ENCODE peak calls at places on chromosome 9, in eight cellular contexts. One of them, this sample, is unnamed.

GRCh38 chr9:14278291-14278721 is 35.6 kb downstream of the NFIB start:
- DNase-seq in DMS79: no peak
- DNase-seq in T1000: no peak
- DNase-seq in GM04504: peak
- DNase-seq in nucleus accumbens: no peak
- DNase-seq in mesendoderm: no peak
- DNase-seq in stimulated activated CD4-positive, alpha-beta T cell treated with anti-CD3 and anti-CD28 coated beads, Interleukin-4, amount 100 ng/mL, for 4 hours: no peak
- DNase-seq in GM23338: no peak
- DNase-seq in this sample: peak

GRCh38 chr9:81669011-81669739 is 20.2 kb downstream of the TLE1 start:
- DNase-seq in DMS79: no peak
- DNase-seq in T1000: no peak
- DNase-seq in GM04504: no peak
- DNase-seq in nucleus accumbens: no peak
- DNase-seq in mesendoderm: no peak
- DNase-seq in stimulated activated CD4-positive, alpha-beta T cell treated with anti-CD3 and anti-CD28 coated beads, Interleukin-4, amount 100 ng/mL, for 4 hours: no peak
- DNase-seq in GM23338: no peak
- DNase-seq in this sample: peak

GRCh38 chr9:77495834-77496671 is 152.1 kb downstream of the GNA14 start:
- DNase-seq in DMS79: peak
- DNase-seq in T1000: peak
- DNase-seq in GM04504: peak
- DNase-seq in nucleus accumbens: no peak
- DNase-seq in mesendoderm: peak
- DNase-seq in stimulated activated CD4-positive, alpha-beta T cell treated with anti-CD3 and anti-CD28 coated beads, Interleukin-4, amount 100 ng/mL, for 4 hours: no peak
- DNase-seq in GM23338: peak
- DNase-seq in this sample: peak

GRCh38 chr9:88905506-88905905 is 85.8 kb upstream of the S1PR3 start:
- DNase-seq in DMS79: no peak
- DNase-seq in T1000: no peak
- DNase-seq in GM04504: no peak
- DNase-seq in nucleus accumbens: no peak
- DNase-seq in mesendoderm: no peak
- DNase-seq in stimulated activated CD4-positive, alpha-beta T cell treated with anti-CD3 and anti-CD28 coated beads, Interleukin-4, amount 100 ng/mL, for 4 hours: no peak
- DNase-seq in GM23338: no peak
- DNase-seq in this sample: no peak

GRCh38 chr9:34651876-34652602 is at the start of gene IL11RA:
- DNase-seq in DMS79: no peak
- DNase-seq in T1000: peak
- DNase-seq in GM04504: peak
- DNase-seq in nucleus accumbens: peak
- DNase-seq in mesendoderm: peak
- DNase-seq in stimulated activated CD4-positive, alpha-beta T cell treated with anti-CD3 and anti-CD28 coated beads, Interleukin-4, amount 100 ng/mL, for 4 hours: peak
- DNase-seq in GM23338: peak
- DNase-seq in this sample: peak

GRCh38 chr9:3337515-3337914 is 188.3 kb downstream of the RFX3 start:
- DNase-seq in DMS79: no peak
- DNase-seq in T1000: no peak
- DNase-seq in GM04504: peak
- DNase-seq in nucleus accumbens: peak
- DNase-seq in mesendoderm: no peak
- DNase-seq in stimulated activated CD4-positive, alpha-beta T cell treated with anti-CD3 and anti-CD28 coated beads, Interleukin-4, amount 100 ng/mL, for 4 hours: no peak
- DNase-seq in GM23338: no peak
- DNase-seq in this sample: peak

GRCh38 chr9:91315191-91315590 is 46.5 kb downstream of the AUH start:
- DNase-seq in DMS79: no peak
- DNase-seq in T1000: no peak
- DNase-seq in GM04504: no peak
- DNase-seq in nucleus accumbens: no peak
- DNase-seq in mesendoderm: peak
- DNase-seq in stimulated activated CD4-positive, alpha-beta T cell treated with anti-CD3 and anti-CD28 coated beads, Interleukin-4, amount 100 ng/mL, for 4 hours: no peak
- DNase-seq in GM23338: peak
- DNase-seq in this sample: no peak

GRCh38 chr9:94921072-94921471 is 194.6 kb downstream of the AOPEP start:
- DNase-seq in DMS79: no peak
- DNase-seq in T1000: no peak
- DNase-seq in GM04504: no peak
- DNase-seq in nucleus accumbens: no peak
- DNase-seq in mesendoderm: peak
- DNase-seq in stimulated activated CD4-positive, alpha-beta T cell treated with anti-CD3 and anti-CD28 coated beads, Interleukin-4, amount 100 ng/mL, for 4 hours: no peak
- DNase-seq in GM23338: no peak
- DNase-seq in this sample: no peak

GRCh38 chr9:99226054-99226453 is 4.0 kb downstream of the SEC61B start:
- DNase-seq in DMS79: no peak
- DNase-seq in T1000: no peak
- DNase-seq in GM04504: no peak
- DNase-seq in nucleus accumbens: no peak
- DNase-seq in mesendoderm: no peak
- DNase-seq in stimulated activated CD4-positive, alpha-beta T cell treated with anti-CD3 and anti-CD28 coated beads, Interleukin-4, amount 100 ng/mL, for 4 hours: no peak
- DNase-seq in GM23338: no peak
- DNase-seq in this sample: no peak

GRCh38 chr9:104993291-104993963 is 65.5 kb upstream of the ABCA1 start:
- DNase-seq in DMS79: no peak
- DNase-seq in T1000: no peak
- DNase-seq in GM04504: no peak
- DNase-seq in nucleus accumbens: peak
- DNase-seq in mesendoderm: peak
- DNase-seq in stimulated activated CD4-positive, alpha-beta T cell treated with anti-CD3 and anti-CD28 coated beads, Interleukin-4, amount 100 ng/mL, for 4 hours: no peak
- DNase-seq in GM23338: peak
- DNase-seq in this sample: peak

GRCh38 chr9:76116913-76117312 is 226.4 kb downstream of the PCSK5 start:
- DNase-seq in DMS79: no peak
- DNase-seq in T1000: no peak
- DNase-seq in GM04504: no peak
- DNase-seq in nucleus accumbens: no peak
- DNase-seq in mesendoderm: no peak
- DNase-seq in stimulated activated CD4-positive, alpha-beta T cell treated with anti-CD3 and anti-CD28 coated beads, Interleukin-4, amount 100 ng/mL, for 4 hours: no peak
- DNase-seq in GM23338: no peak
- DNase-seq in this sample: no peak

GRCh38 chr9:35518212-35518917 is 28.5 kb downstream of the RUSC2 start:
- DNase-seq in DMS79: no peak
- DNase-seq in T1000: peak
- DNase-seq in GM04504: peak
- DNase-seq in nucleus accumbens: no peak
- DNase-seq in mesendoderm: peak
- DNase-seq in stimulated activated CD4-positive, alpha-beta T cell treated with anti-CD3 and anti-CD28 coated beads, Interleukin-4, amount 100 ng/mL, for 4 hours: no peak
- DNase-seq in GM23338: peak
- DNase-seq in this sample: peak

GRCh38 chr9:123360161-123361085 is 4.4 kb downstream of the CRB2 start:
- DNase-seq in DMS79: no peak
- DNase-seq in T1000: no peak
- DNase-seq in GM04504: no peak
- DNase-seq in nucleus accumbens: peak
- DNase-seq in mesendoderm: peak
- DNase-seq in stimulated activated CD4-positive, alpha-beta T cell treated with anti-CD3 and anti-CD28 coated beads, Interleukin-4, amount 100 ng/mL, for 4 hours: peak
- DNase-seq in GM23338: peak
- DNase-seq in this sample: no peak

GRCh38 chr9:130448035-130448624 is 3.4 kb downstream of the ASS1 start:
- DNase-seq in DMS79: no peak
- DNase-seq in T1000: no peak
- DNase-seq in GM04504: no peak
- DNase-seq in nucleus accumbens: no peak
- DNase-seq in mesendoderm: peak
- DNase-seq in stimulated activated CD4-positive, alpha-beta T cell treated with anti-CD3 and anti-CD28 coated beads, Interleukin-4, amount 100 ng/mL, for 4 hours: no peak
- DNase-seq in GM23338: peak
- DNase-seq in this sample: peak

GRCh38 chr9:82599550-82599949 is 463.4 kb downstream of the RASEF start:
- DNase-seq in DMS79: no peak
- DNase-seq in T1000: no peak
- DNase-seq in GM04504: no peak
- DNase-seq in nucleus accumbens: no peak
- DNase-seq in mesendoderm: no peak
- DNase-seq in stimulated activated CD4-positive, alpha-beta T cell treated with anti-CD3 and anti-CD28 coated beads, Interleukin-4, amount 100 ng/mL, for 4 hours: no peak
- DNase-seq in GM23338: no peak
- DNase-seq in this sample: no peak

GRCh38 chr9:20405086-20405485 is 217.2 kb downstream of the MLLT3 start:
- DNase-seq in DMS79: no peak
- DNase-seq in T1000: no peak
- DNase-seq in GM04504: peak
- DNase-seq in nucleus accumbens: no peak
- DNase-seq in mesendoderm: no peak
- DNase-seq in stimulated activated CD4-positive, alpha-beta T cell treated with anti-CD3 and anti-CD28 coated beads, Interleukin-4, amount 100 ng/mL, for 4 hours: no peak
- DNase-seq in GM23338: no peak
- DNase-seq in this sample: no peak

GRCh38 chr9:34986541-34987047 is 3.0 kb upstream of the DNAJB5 start:
- DNase-seq in DMS79: peak
- DNase-seq in T1000: no peak
- DNase-seq in GM04504: no peak
- DNase-seq in nucleus accumbens: peak
- DNase-seq in mesendoderm: peak
- DNase-seq in stimulated activated CD4-positive, alpha-beta T cell treated with anti-CD3 and anti-CD28 coated beads, Interleukin-4, amount 100 ng/mL, for 4 hours: peak
- DNase-seq in GM23338: peak
- DNase-seq in this sample: no peak

GRCh38 chr9:77708416-77708815 is 60.3 kb upstream of the GNA14 start:
- DNase-seq in DMS79: no peak
- DNase-seq in T1000: no peak
- DNase-seq in GM04504: no peak
- DNase-seq in nucleus accumbens: no peak
- DNase-seq in mesendoderm: no peak
- DNase-seq in stimulated activated CD4-positive, alpha-beta T cell treated with anti-CD3 and anti-CD28 coated beads, Interleukin-4, amount 100 ng/mL, for 4 hours: no peak
- DNase-seq in GM23338: no peak
- DNase-seq in this sample: peak

GRCh38 chr9:122382901-122383850 is 12.4 kb downstream of the PTGS1 start:
- DNase-seq in DMS79: no peak
- DNase-seq in T1000: no peak
- DNase-seq in GM04504: no peak
- DNase-seq in nucleus accumbens: no peak
- DNase-seq in mesendoderm: no peak
- DNase-seq in stimulated activated CD4-positive, alpha-beta T cell treated with anti-CD3 and anti-CD28 coated beads, Interleukin-4, amount 100 ng/mL, for 4 hours: no peak
- DNase-seq in GM23338: no peak
- DNase-seq in this sample: peak

GRCh38 chr9:101737705-101738565 is 512 bp downstream of the GRIN3A start:
- DNase-seq in DMS79: no peak
- DNase-seq in T1000: peak
- DNase-seq in GM04504: no peak
- DNase-seq in nucleus accumbens: no peak
- DNase-seq in mesendoderm: peak
- DNase-seq in stimulated activated CD4-positive, alpha-beta T cell treated with anti-CD3 and anti-CD28 coated beads, Interleukin-4, amount 100 ng/mL, for 4 hours: no peak
- DNase-seq in GM23338: peak
- DNase-seq in this sample: no peak

GRCh38 chr9:136336156-136336860 is 9.0 kb downstream of the GPSM1 start:
- DNase-seq in DMS79: no peak
- DNase-seq in T1000: peak
- DNase-seq in GM04504: no peak
- DNase-seq in nucleus accumbens: no peak
- DNase-seq in mesendoderm: no peak
- DNase-seq in stimulated activated CD4-positive, alpha-beta T cell treated with anti-CD3 and anti-CD28 coated beads, Interleukin-4, amount 100 ng/mL, for 4 hours: no peak
- DNase-seq in GM23338: no peak
- DNase-seq in this sample: no peak

GRCh38 chr9:92964981-92965758 is 17.8 kb downstream of the FGD3 start:
- DNase-seq in DMS79: no peak
- DNase-seq in T1000: no peak
- DNase-seq in GM04504: no peak
- DNase-seq in nucleus accumbens: no peak
- DNase-seq in mesendoderm: no peak
- DNase-seq in stimulated activated CD4-positive, alpha-beta T cell treated with anti-CD3 and anti-CD28 coated beads, Interleukin-4, amount 100 ng/mL, for 4 hours: no peak
- DNase-seq in GM23338: no peak
- DNase-seq in this sample: no peak

GRCh38 chr9:21709464-21710058 is 92.9 kb upstream of the MTAP start:
- DNase-seq in DMS79: no peak
- DNase-seq in T1000: no peak
- DNase-seq in GM04504: no peak
- DNase-seq in nucleus accumbens: peak
- DNase-seq in mesendoderm: peak
- DNase-seq in stimulated activated CD4-positive, alpha-beta T cell treated with anti-CD3 and anti-CD28 coated beads, Interleukin-4, amount 100 ng/mL, for 4 hours: peak
- DNase-seq in GM23338: peak
- DNase-seq in this sample: no peak

GRCh38 chr9:3136999-3137675 is 293.2 kb upstream of the PUM3 start:
- DNase-seq in DMS79: no peak
- DNase-seq in T1000: no peak
- DNase-seq in GM04504: peak
- DNase-seq in nucleus accumbens: no peak
- DNase-seq in mesendoderm: no peak
- DNase-seq in stimulated activated CD4-positive, alpha-beta T cell treated with anti-CD3 and anti-CD28 coated beads, Interleukin-4, amount 100 ng/mL, for 4 hours: no peak
- DNase-seq in GM23338: no peak
- DNase-seq in this sample: no peak